ENCODE peak calls at places on chromosomes 7 and 10, in eight cellular contexts. O is suprapubic skin, Q is heart left ventricle, P is stomach, Y is upper lobe of left lung, L is IMR-90, N is prostate gland, E is transverse colon. K is an unnamed sample.
A peak's percentile ranks its signal among the peaks of the same experiment; 100 is the strongest.

GRCh38 chr10:49287689-49288340 is 11.2 kb upstream of the C10orf71 start:
- DNase-seq in O (no peak), Q (peak; percentile 4), P (peak; percentile 17), Y (no peak), L (no peak), N (no peak), E (no peak), K (no peak)

GRCh38 chr10:72011976-72012512 is 47.8 kb downstream of the CHST3 start:
- DNase-seq in O (no peak), Q (no peak), P (no peak), Y (no peak), L (no peak), N (no peak), E (no peak), K (no peak)

GRCh38 chr10:49349390-49349789 is 46.5 kb downstream of the DRGX start:
- DNase-seq in O (no peak), Q (no peak), P (no peak), Y (no peak), L (no peak), N (no peak), E (no peak), K (no peak)

GRCh38 chr7:129468087-129468486 is 33.9 kb downstream of the STRIP2 start:
- DNase-seq in O (no peak), Q (no peak), P (no peak), Y (no peak), L (peak; percentile 75), N (no peak), E (no peak), K (no peak)

GRCh38 chr7:55469271-55469681 is 103.0 kb downstream of the VOPP1 start:
- DNase-seq in O (no peak), Q (no peak), P (no peak), Y (no peak), L (no peak), N (no peak), E (peak; percentile 32), K (peak; percentile 68)

GRCh38 chr10:34323197-34323596 is 491.9 kb downstream of the PARD3 start:
- DNase-seq in O (no peak), Q (no peak), P (no peak), Y (no peak), L (peak; percentile 50), N (no peak), E (no peak), K (no peak)

GRCh38 chr10:11521860-11522259 is 89.6 kb downstream of the USP6NL start:
- DNase-seq in O (no peak), Q (peak; percentile 32), P (no peak), Y (no peak), L (peak; percentile 58), N (no peak), E (no peak), K (no peak)

GRCh38 chr7:22555476-22555875 is 55.5 kb upstream of the STEAP1B start:
- DNase-seq in O (no peak), Q (no peak), P (no peak), Y (peak; percentile 24), L (no peak), N (no peak), E (no peak), K (no peak)

GRCh38 chr7:66426996-66427395 is 201.7 kb upstream of the KCTD7 start:
- DNase-seq in O (no peak), Q (no peak), P (no peak), Y (no peak), L (no peak), N (no peak), E (no peak), K (no peak)

GRCh38 chr10:115854740-115855435 is 418.1 kb downstream of the GFRA1 start:
- DNase-seq in O (no peak), Q (no peak), P (no peak), Y (no peak), L (peak; percentile 23), N (no peak), E (no peak), K (no peak)

GRCh38 chr7:100887186-100887954 is 2.1 kb downstream of the UFSP1 start:
- DNase-seq in O (no peak), Q (no peak), P (no peak), Y (no peak), L (no peak), N (no peak), E (peak; percentile 77), K (peak; percentile 89)

GRCh38 chr7:116393654-116394053 is 105.9 kb upstream of the CAV2 start:
- DNase-seq in O (no peak), Q (peak; percentile 58), P (no peak), Y (no peak), L (peak; percentile 49), N (no peak), E (no peak), K (no peak)

GRCh38 chr10:32174349-32174893 is 118.2 kb upstream of the KIF5B start:
- DNase-seq in O (no peak), Q (no peak), P (no peak), Y (no peak), L (no peak), N (no peak), E (no peak), K (no peak)

GRCh38 chr10:69209787-69210480 is 10.2 kb upstream of the HKDC1 start:
- DNase-seq in O (no peak), Q (no peak), P (no peak), Y (no peak), L (no peak), N (no peak), E (no peak), K (no peak)

GRCh38 chr7:92748509-92748908 is 87.9 kb downstream of the CDK6 start:
- DNase-seq in O (no peak), Q (no peak), P (no peak), Y (no peak), L (no peak), N (no peak), E (no peak), K (no peak)
- H3K4me3 ChIP-seq in O (no peak overlapping the region), Q (no peak overlapping the region), P (no peak overlapping the region), Y (no peak overlapping the region), L (no peak overlapping the region), N (no peak overlapping the region), E (no peak overlapping the region), K (no peak overlapping the region)

GRCh38 chr7:121160150-121161008 is 168.4 kb upstream of the WNT16 start:
- DNase-seq in O (no peak), Q (no peak), P (no peak), Y (no peak), L (no peak), N (no peak), E (no peak), K (no peak)
- TF ChIP-seq POLR2A in O (no peak), Q (no peak), P (no peak), Y (no peak), L (no peak), N (no peak), E (no peak), K (no peak)

GRCh38 chr7:98283887-98284222 is 2.4 kb downstream of the BRI3 start:
- DNase-seq in O (no peak), Q (no peak), P (no peak), Y (no peak), L (no peak), N (no peak), E (no peak), K (no peak)
- H3K4me3 ChIP-seq in O (peak overlapping the region; percentile 97), Q (peak overlapping the region; percentile 89), P (peak overlapping the region; percentile 99), Y (peak overlapping the region; percentile 91), L (peak overlapping the region; percentile 88), N (peak overlapping the region; percentile 99), E (peak overlapping the region; percentile 96), K (peak overlapping the region; percentile 69)

GRCh38 chr10:103470755-103471653 is 8.0 kb downstream of the CALHM3 start:
- DNase-seq in O (no peak), Q (peak; percentile 53), P (peak; percentile 47), Y (no peak), L (no peak), N (no peak), E (peak; percentile 71), K (peak; percentile 91)
- TF ChIP-seq POLR2A in O (no peak), Q (no peak), P (no peak), Y (no peak), L (no peak), N (no peak), E (no peak), K (no peak)

GRCh38 chr7:20232848-20233247 is 15.7 kb upstream of the MACC1 start:
- DNase-seq in O (no peak), Q (no peak), P (no peak), Y (no peak), L (no peak), N (no peak), E (no peak), K (no peak)
- H3K4me3 ChIP-seq in O (no peak overlapping the region), Q (no peak overlapping the region), P (no peak overlapping the region), Y (no peak overlapping the region), L (no peak overlapping the region), N (no peak overlapping the region), E (no peak overlapping the region), K (no peak overlapping the region)

GRCh38 chr7:90693939-90694338 is 97.8 kb downstream of the CDK14 start:
- DNase-seq in O (no peak), Q (no peak), P (no peak), Y (no peak), L (no peak), N (no peak), E (no peak), K (no peak)
- TF ChIP-seq POLR2A in O (no peak), Q (no peak), P (no peak), Y (no peak), L (no peak), N (no peak), E (no peak), K (no peak)

GRCh38 chr7:152366662-152367061 is 69.1 kb downstream of the KMT2C start:
- DNase-seq in O (no peak), Q (peak; percentile 30), P (peak; percentile 39), Y (peak; percentile 86), L (no peak), N (no peak), E (peak; percentile 46), K (peak; percentile 60)
- H3K4me3 ChIP-seq in O (no peak overlapping the region), Q (no peak overlapping the region), P (no peak overlapping the region), Y (no peak overlapping the region), L (no peak overlapping the region), N (no peak overlapping the region), E (no peak overlapping the region), K (no peak overlapping the region)

GRCh38 chr7:117665393-117665792 is 185.6 kb downstream of the CFTR start:
- DNase-seq in O (no peak), Q (no peak), P (no peak), Y (no peak), L (peak; percentile 26), N (peak; percentile 23), E (no peak), K (no peak)
- TF ChIP-seq POLR2A in O (no peak), Q (no peak), P (no peak), Y (no peak), L (no peak), N (no peak), E (no peak), K (no peak)

GRCh38 chr10:97332586-97333350 is 1.8 kb downstream of the FRAT2 start:
- DNase-seq in O (no peak), Q (peak; percentile 50), P (peak; percentile 61), Y (no peak), L (peak; percentile 87), N (peak; percentile 76), E (peak; percentile 59), K (peak; percentile 66)
- H3K4me3 ChIP-seq in O (peak overlapping the region; percentile 90), Q (peak overlapping the region; percentile 79), P (peak overlapping the region; percentile 79), Y (peak overlapping the region; percentile 88), L (peak overlapping the region; percentile 72), N (peak overlapping the region; percentile 83), E (peak overlapping the region; percentile 89), K (peak overlapping the region; percentile 92)